ENCODE peak calls at places on chromosome 21, in six cellular contexts. W, O, N, L, C and T are unnamed samples. For H3K4me1, the result is how much of the 10 kb centered on the place peaks cover.

GRCh38 chr21:25682382-25682781 is 43.3 kb downstream of the JAM2 start:
- DNase-seq in W (no peak), N (no peak), L (no peak), C (no peak), O (no peak), T (no peak)

GRCh38 chr21:35136586-35137254 is 87.6 kb upstream of the RUNX1 start:
- DNase-seq in W (no peak), N (peak), O (peak), C (no peak), L (no peak), T (no peak)

GRCh38 chr21:39613029-39613934 is 542 bp downstream of the B3GALT5 start:
- DNase-seq in W (no peak), N (no peak), O (no peak), L (no peak), C (no peak), T (no peak)

GRCh38 chr21:32524010-32524719 is 61.2 kb downstream of the TCP10L start:
- DNase-seq in W (peak), O (no peak), L (no peak), N (no peak), C (peak), T (no peak)

GRCh38 chr21:31173881-31174555 is 135.7 kb upstream of the KRTAP19-8 start:
- DNase-seq in C (peak), N (no peak), W (peak), O (no peak), L (no peak), T (no peak)

GRCh38 chr21:45111703-45112102 is 37.3 kb downstream of the ADARB1 start:
- DNase-seq in O (no peak), W (no peak), C (no peak), L (no peak), N (no peak), T (no peak)

GRCh38 chr21:26849428-26850115 is 4.4 kb upstream of the ADAMTS1 start:
- DNase-seq in C (peak), O (peak), N (no peak), W (no peak), L (peak), T (no peak)

GRCh38 chr21:45504516-45505415 is 37.5 kb downstream of the SLC19A1 start:
- DNase-seq in L (no peak), W (peak), C (no peak), O (no peak), N (no peak), T (peak)

GRCh38 chr21:45593162-45594022 is 50.1 kb upstream of the PCBP3 start:
- DNase-seq in O (no peak), L (no peak), C (no peak), W (peak), N (no peak), T (peak)

GRCh38 chr21:46207920-46208571 is 20.5 kb downstream of the LSS start:
- DNase-seq in N (no peak), L (no peak), O (no peak), C (no peak), W (peak), T (no peak)

GRCh38 chr21:32597205-32597604 is 11.9 kb upstream of the TCP10L start:
- DNase-seq in L (no peak), C (no peak), N (no peak), W (no peak), O (peak), T (no peak)

GRCh38 chr21:31308584-31308983 is 35.5 kb downstream of the TIAM1 start:
- DNase-seq in W (no peak), L (no peak), C (no peak), O (no peak), N (no peak), T (no peak)

GRCh38 chr21:17783816-17784598 is 35.1 kb downstream of the C21orf91 start:
- DNase-seq in C (no peak), O (no peak), L (no peak), W (no peak), N (no peak), T (no peak)

GRCh38 chr21:36035381-36035791 is 24.9 kb downstream of the SETD4 start:
- DNase-seq in C (no peak), L (no peak), N (no peak), O (no peak), W (no peak), T (no peak)

GRCh38 chr21:14235101-14235500 is 19.1 kb downstream of the RBM11 start:
- DNase-seq in C (no peak), W (no peak), L (no peak), O (no peak), N (no peak), T (no peak)

GRCh38 chr21:31618696-31619430 is 40.6 kb upstream of the SOD1 start:
- DNase-seq in N (no peak), L (no peak), O (no peak), W (no peak), C (no peak), T (no peak)

GRCh38 chr21:38982096-38982495 is 176.4 kb downstream of the ETS2 start:
- DNase-seq in W (no peak), O (no peak), L (peak), C (no peak), N (no peak), T (no peak)

GRCh38 chr21:46208761-46209721 is 19.5 kb downstream of the LSS start:
- DNase-seq in C (no peak), N (no peak), W (peak), L (no peak), O (no peak), T (no peak)

GRCh38 chr21:46606427-46606813 is 1.5 kb upstream of the S100B start:
- DNase-seq in L (no peak), O (no peak), C (no peak), W (no peak), N (no peak), T (no peak)

GRCh38 chr21:44737706-44738354 is 26.5 kb upstream of the TSPEAR start:
- DNase-seq in N (no peak), L (peak), W (no peak), O (no peak), C (no peak), T (no peak)

GRCh38 chr21:45305831-45306230 is 18.1 kb upstream of the POFUT2 start:
- DNase-seq in L (no peak), C (no peak), N (no peak), W (peak), O (no peak), T (no peak)

GRCh38 chr21:32351428-32351827 is 41.4 kb downstream of the URB1 start:
- DNase-seq in N (no peak), C (no peak), W (no peak), L (no peak), O (no peak), T (no peak)

GRCh38 chr21:22145555-22145954 is 1147.3 kb downstream of the NCAM2 start:
- DNase-seq in O (no peak), L (no peak), C (no peak), N (no peak), W (no peak), T (no peak)
- H3K4me3 ChIP-seq in O (no peak), L (no peak), C (no peak), N (no peak), W (no peak), T (no peak)

DNA sequence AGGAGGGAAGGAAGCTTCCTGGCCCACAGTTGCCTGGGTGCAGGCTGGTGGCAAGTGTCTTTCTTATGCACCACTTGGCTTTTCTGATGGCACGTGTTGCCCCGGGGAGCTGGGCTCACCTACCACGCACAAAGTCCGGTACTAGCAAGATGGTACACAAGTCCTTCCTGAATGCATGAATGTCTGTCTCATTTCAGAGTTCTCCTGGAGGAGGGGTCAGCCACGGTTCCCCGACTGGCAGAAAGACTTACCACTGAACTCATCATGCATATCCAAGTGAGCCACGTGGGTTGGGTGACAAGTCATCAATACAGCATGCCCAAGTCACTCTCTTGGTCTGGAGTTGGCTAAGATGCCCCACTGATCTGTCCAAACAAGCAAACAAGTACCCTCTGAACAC is 28.6 kb upstream of the MX1 start:
- DNase-seq in L (no peak), O (no peak), C (no peak), N (no peak), W (no peak), T (no peak)
- H3K27ac ChIP-seq in L (no peak), O (no peak), C (no peak), N (no peak), W (no peak), T (no peak)

GRCh38 chr21:37746849-37747248 is 169.4 kb downstream of the KCNJ6 start:
- DNase-seq in W (no peak), C (no peak), O (no peak), N (no peak), L (no peak), T (no peak)
- H3K4me1 ChIP-seq in W (under half), C (under half), O (under half), N (under half), L (under half), T (under half)

DNA sequence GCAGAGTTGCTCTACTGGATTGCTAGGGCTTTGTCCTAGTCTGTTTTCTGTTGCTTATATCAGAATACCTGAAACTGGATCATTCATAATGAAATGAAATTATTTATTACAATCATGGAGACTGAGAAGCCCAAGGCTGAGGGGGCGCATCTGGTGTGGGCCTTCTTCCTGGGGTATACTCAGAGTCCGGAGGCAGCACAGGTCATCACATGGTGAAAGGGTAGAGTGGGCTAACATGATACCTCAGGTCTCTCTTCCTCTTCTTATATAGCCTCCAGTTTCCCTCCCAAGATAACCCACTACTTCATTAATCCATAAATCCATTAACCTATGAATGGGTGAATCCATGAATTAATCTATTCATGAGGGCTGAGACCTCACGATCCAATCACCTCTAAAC is 667.6 kb upstream of the NCAM2 start:
- DNase-seq in N (no peak), W (no peak), C (no peak), O (no peak), L (no peak), T (no peak)
- H3K4me3 ChIP-seq in N (no peak), W (no peak), C (no peak), O (no peak), L (no peak), T (no peak)